ENCODE peak calls at places on chromosomes 12 and 14, in nine cellular contexts. D is fibroblast of lung, E is uterus, T is tibial artery, M is mucosa of descending colon, F is thoracic aorta, X is psoas muscle, Z is left lung, C is endodermal cell. G is an unnamed sample.

GRCh38 chr14:19823765-19824164 is 20.2 kb downstream of the OR4N2 start:
- DNase-seq in D (peak; percentile 7), E (no peak), T (no peak), M (no peak), F (no peak), X (no peak), Z (no peak), C (no peak), G (no peak)

GRCh38 chr12:132700212-132700913 is 10.3 kb upstream of the PGAM5 start:
- DNase-seq in D (peak; percentile 40), E (no peak), T (no peak), M (no peak), F (no peak), X (no peak), Z (peak; percentile 13), C (no peak), G (no peak)

GRCh38 chr12:49888461-49889151 is 15.1 kb downstream of the FAIM2 start:
- DNase-seq in D (no peak), E (no peak), T (no peak), M (peak; percentile 47), F (no peak), X (peak; percentile 32), Z (peak; percentile 70), C (peak; percentile 46), G (no peak)

GRCh38 chr12:9039397-9039977 is 50.1 kb downstream of the KLRG1 start:
- DNase-seq in D (peak; percentile 27), E (no peak), T (no peak), M (no peak), F (no peak), X (no peak), Z (no peak), C (no peak), G (peak; percentile 58)

GRCh38 chr12:6375269-6376078 is at the start of gene SCNN1A:
- DNase-seq in D (no peak), E (peak; percentile 29), T (peak; percentile 65), M (peak; percentile 89), F (no peak), X (no peak), Z (peak; percentile 87), C (peak; percentile 99), G (no peak)

GRCh38 chr14:69317780-69318179 is 57.8 kb downstream of the GALNT16 start:
- DNase-seq in D (no peak), E (no peak), T (peak; percentile 64), M (no peak), F (no peak), X (no peak), Z (no peak), C (peak; percentile 28), G (no peak)

GRCh38 chr14:86012391-86012790 is 482.4 kb downstream of the FLRT2 start:
- DNase-seq in D (no peak), E (no peak), T (no peak), M (no peak), F (no peak), X (no peak), Z (no peak), C (no peak), G (no peak)

GRCh38 chr14:63510538-63510937 is 32.6 kb downstream of the PPP2R5E start:
- DNase-seq in D (peak; percentile 40), E (no peak), T (no peak), M (no peak), F (no peak), X (no peak), Z (no peak), C (no peak), G (no peak)

GRCh38 chr12:20722142-20722541 is 27.0 kb downstream of the SLCO1C1 start:
- DNase-seq in D (no peak), E (no peak), T (no peak), M (no peak), F (no peak), X (no peak), Z (no peak), C (no peak), G (no peak)

GRCh38 chr12:87425942-87426554 is 603.2 kb downstream of the C12orf50 start:
- DNase-seq in D (peak; percentile 47), E (no peak), T (no peak), M (no peak), F (no peak), X (no peak), Z (no peak), C (no peak), G (no peak)

GRCh38 chr14:104953097-104953496 is 25.1 kb downstream of the AHNAK2 start:
- DNase-seq in D (no peak), E (no peak), T (peak; percentile 51), M (no peak), F (no peak), X (peak; percentile 22), Z (peak; percentile 50), C (no peak), G (no peak)

GRCh38 chr12:65567820-65568219 is 256.5 kb upstream of the HMGA2 start:
- DNase-seq in D (no peak), E (no peak), T (no peak), M (no peak), F (no peak), X (no peak), Z (no peak), C (no peak), G (peak; percentile 24)

GRCh38 chr12:102958073-102958829 is 777 bp downstream of the ASCL1 start:
- DNase-seq in D (peak; percentile 46), E (no peak), T (no peak), M (peak; percentile 31), F (no peak), X (no peak), Z (no peak), C (peak; percentile 93), G (peak; percentile 50)

GRCh38 chr12:70919597-70920035 is 922 bp downstream of the PTPRR start:
- DNase-seq in D (peak; percentile 6), E (no peak), T (no peak), M (no peak), F (no peak), X (no peak), Z (no peak), C (peak; percentile 86), G (peak; percentile 78)

GRCh38 chr12:112937741-112938719 is at the start of gene OAS3:
- DNase-seq in D (peak; percentile 64), E (peak; percentile 87), T (peak; percentile 90), M (peak; percentile 92), F (peak; percentile 54), X (peak; percentile 92), Z (peak; percentile 97), C (peak; percentile 78), G (peak; percentile 62)

GRCh38 chr14:43795600-43796228 is 711.4 kb downstream of the FSCB start:
- DNase-seq in D (no peak), E (no peak), T (no peak), M (no peak), F (no peak), X (no peak), Z (no peak), C (no peak), G (peak; percentile 9)
- TF ChIP-seq CTCF in D (peak; percentile 18), E (no peak), T (no peak), M (no peak), F (no peak), X (no peak), Z (no peak), C (peak; percentile 77), G (peak; percentile 15)

DNA sequence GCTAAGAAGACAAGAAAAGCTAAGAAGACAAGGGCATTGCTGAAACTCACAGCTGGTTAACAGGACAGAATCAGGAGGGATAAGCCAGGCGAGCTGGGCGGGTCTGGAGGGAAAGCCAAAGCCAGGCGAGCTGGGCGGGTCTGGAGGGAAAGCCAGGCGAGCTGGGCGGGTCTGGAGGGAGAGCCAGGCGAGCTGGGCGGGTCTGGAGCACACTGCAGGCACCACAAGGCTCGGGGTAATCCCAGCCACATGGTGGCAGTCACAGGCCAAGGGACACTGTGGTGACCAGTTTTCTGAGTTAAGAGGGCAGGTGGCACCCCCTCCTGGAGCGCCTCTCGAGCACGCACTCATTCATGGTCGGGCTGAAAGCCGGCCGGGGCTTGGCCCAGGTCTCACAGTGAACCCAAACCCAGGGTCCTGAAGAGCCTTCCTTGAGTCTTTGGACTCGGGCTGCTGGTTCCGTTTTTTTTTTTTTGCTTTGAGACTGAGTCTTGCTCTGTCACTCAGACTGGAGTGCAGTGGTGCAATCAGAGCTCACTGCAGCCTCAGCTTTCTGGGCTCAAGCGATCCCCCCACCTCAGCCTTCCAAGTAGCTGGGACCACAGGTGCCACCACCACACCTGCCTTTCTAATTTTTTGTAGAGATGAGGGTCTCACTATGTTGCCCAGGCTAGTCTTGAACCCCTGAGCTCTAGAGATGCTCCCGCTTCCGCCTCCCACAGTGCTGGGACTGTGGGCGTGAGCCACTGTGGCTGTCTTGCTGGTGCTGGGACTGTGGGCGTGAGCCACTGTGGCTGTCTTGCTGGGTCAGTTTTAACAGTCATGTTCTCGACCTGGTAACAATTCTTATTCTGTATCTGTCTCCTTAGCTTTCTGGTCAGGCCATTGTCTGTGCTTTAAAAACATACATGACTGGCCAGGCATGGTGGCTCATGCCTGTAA is 40.2 kb downstream of the HSP90AA1 start:
- DNase-seq in D (peak; percentile 56), E (peak; percentile 69), T (peak; percentile 95), M (peak; percentile 89), F (peak; percentile 65), X (peak; percentile 96), Z (peak; percentile 86), C (peak; percentile 98), G (peak; percentile 94)
- H3K36me3 ChIP-seq in D (peaks cover 56% of the 10 kb centered on the region), E (no peaks in the 10 kb centered on the region), T (peaks cover 79% of the 10 kb centered on the region), M (peaks cover 50% of the 10 kb centered on the region), F (peaks cover 76% of the 10 kb centered on the region), X (peaks cover 97% of the 10 kb centered on the region), Z (peaks cover 100% of the 10 kb centered on the region), C (peaks cover 75% of the 10 kb centered on the region), G (peaks cover 64% of the 10 kb centered on the region)

GRCh38 chr12:3323002-3323685 is 167.9 kb upstream of the PRMT8 start:
- DNase-seq in D (no peak), E (no peak), T (no peak), M (no peak), F (no peak), X (no peak), Z (no peak), C (no peak), G (no peak)
- H3K4me1 ChIP-seq in D (no peaks in the 10 kb centered on the region), E (no peaks in the 10 kb centered on the region), T (no peaks in the 10 kb centered on the region), M (no peaks in the 10 kb centered on the region), F (no peaks in the 10 kb centered on the region), X (peaks cover 7% of the 10 kb centered on the region), Z (no peaks in the 10 kb centered on the region), C (no peaks in the 10 kb centered on the region), G (peaks cover 2% of the 10 kb centered on the region)

GRCh38 chr12:123543541-123543940 is 10.0 kb upstream of the RILPL1 start:
- DNase-seq in D (no peak), E (no peak), T (no peak), M (no peak), F (no peak), X (no peak), Z (no peak), C (no peak), G (no peak)

GRCh38 chr12:123546281-123546680 is 12.8 kb upstream of the RILPL1 start:
- DNase-seq in D (peak; percentile 25), E (no peak), T (no peak), M (no peak), F (no peak), X (no peak), Z (no peak), C (peak; percentile 61), G (no peak)

DNA sequence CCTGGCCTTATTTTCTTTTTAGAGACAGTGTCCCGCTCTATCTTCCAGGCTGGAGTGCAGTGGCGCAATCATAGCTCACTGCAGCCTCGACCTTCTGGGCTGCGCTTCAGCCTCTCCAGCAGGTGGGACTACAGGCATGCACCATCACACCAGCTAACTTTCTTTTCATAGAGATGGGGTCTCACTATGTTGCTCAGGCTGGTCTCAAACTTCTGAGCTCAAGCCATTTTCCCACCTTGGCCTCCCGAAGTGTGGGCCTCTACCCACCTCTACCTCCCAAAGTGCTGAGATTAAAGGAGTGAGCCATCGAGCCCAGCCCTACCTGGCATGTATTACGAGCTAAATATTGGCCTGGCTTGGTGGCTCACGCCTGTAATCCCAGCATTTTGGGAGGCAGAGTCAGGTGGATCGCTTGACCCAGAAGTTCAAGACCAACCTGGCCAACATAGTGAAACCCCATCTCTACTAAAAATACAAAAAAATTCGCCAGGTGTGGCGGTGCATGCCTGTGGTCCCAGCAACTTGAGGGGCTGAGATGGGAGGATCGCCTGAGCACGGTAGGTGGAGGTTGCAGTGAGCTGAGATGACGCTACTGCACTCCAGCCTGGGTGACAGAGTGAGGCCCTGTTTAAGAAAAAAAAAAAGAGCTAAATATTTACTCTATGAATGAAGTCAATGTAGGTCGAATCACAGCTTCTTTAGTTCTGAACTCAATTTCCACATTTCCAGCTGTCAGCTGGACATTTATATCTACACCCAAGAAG is 7.6 kb upstream of the RILPL1 start:
- DNase-seq in D (no peak), E (no peak), T (no peak), M (no peak), F (no peak), X (no peak), Z (no peak), C (no peak), G (no peak)
- TF ChIP-seq CTCF in D (no peak), E (no peak), T (no peak), M (no peak), F (no peak), X (no peak), Z (no peak), C (peak; percentile 27), G (no peak)